ENCODE peak calls at places on chromosome 13, in five cellular contexts. W is esophagus muscularis mucosa; O is mucosa of descending colon; C is GM23248; E is CD4-positive, CD25-positive, alpha-beta regulatory T cell. H is an unnamed sample.

GRCh38 chr13:99985886-99986527 is 4.4 kb downstream of the ZIC2 start:
- DNase-seq in E (no peak), W (peak; percentile 29), O (no peak), C (no peak), H (no peak)

GRCh38 chr13:102597029-102598015 is 536 bp downstream of the TPP2 start:
- DNase-seq in E (peak; percentile 7), W (no peak), O (no peak), C (peak; percentile 52), H (peak; percentile 55)

GRCh38 chr13:38687246-38688229 is 661 bp downstream of the FREM2 start:
- DNase-seq in O (peak; percentile 26), E (no peak), C (peak; percentile 25), W (no peak), H (peak; percentile 54)

GRCh38 chr13:71580614-71581013 is 286.4 kb downstream of the DACH1 start:
- DNase-seq in W (no peak), C (no peak), O (no peak), E (no peak), H (no peak)

GRCh38 chr13:98492335-98493034 is 84.4 kb downstream of the STK24 start:
- DNase-seq in E (no peak), C (peak; percentile 57), O (no peak), W (no peak), H (no peak)

GRCh38 chr13:66415444-66415843 is 814.7 kb downstream of the PCDH9 start:
- DNase-seq in E (no peak), C (no peak), W (no peak), O (no peak), H (no peak)

GRCh38 chr13:49635599-49636433 is 7.5 kb downstream of the ARL11 start:
- DNase-seq in E (peak; percentile 21), W (no peak), O (no peak), C (no peak), H (no peak)

GRCh38 chr13:95915102-95915501 is 138.1 kb downstream of the UGGT2 start:
- DNase-seq in C (no peak), E (no peak), W (no peak), O (no peak), H (no peak)

GRCh38 chr13:74705438-74705837 is 571.2 kb upstream of the KLF12 start:
- DNase-seq in O (no peak), E (no peak), W (no peak), C (no peak), H (no peak)

DNA sequence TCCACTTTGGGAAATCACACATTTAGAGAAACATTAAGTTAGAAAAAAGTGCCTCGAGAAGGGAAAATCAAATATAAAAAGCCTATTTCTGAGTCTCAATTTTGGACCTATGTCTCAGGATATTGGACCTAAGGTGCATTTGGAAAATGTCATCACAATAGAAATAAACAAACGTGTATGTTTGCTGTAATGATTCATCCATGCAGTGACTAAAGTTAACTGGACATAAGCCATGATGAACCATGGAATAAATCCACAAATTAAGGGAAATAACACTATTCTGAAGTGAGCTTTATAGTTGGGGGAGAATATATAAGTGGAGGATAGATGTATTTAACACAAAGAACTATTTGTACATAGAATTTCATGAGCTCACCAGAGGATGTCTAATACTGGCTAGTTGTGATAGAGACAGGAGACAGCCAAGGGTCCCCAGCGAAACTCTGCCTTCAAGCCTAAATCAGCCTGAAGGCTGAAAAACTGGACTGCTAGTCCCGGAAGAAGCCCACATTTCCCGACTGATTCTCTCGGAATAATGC is 963.3 kb upstream of the SPRY2 start:
- DNase-seq in E (no peak), C (no peak), W (no peak), O (no peak), H (no peak)
- H3K9me3 ChIP-seq in E (no peaks in the 10 kb centered on the region), C (no peaks in the 10 kb centered on the region), W (no peaks in the 10 kb centered on the region), O (no peaks in the 10 kb centered on the region), H (no peaks in the 10 kb centered on the region)

DNA sequence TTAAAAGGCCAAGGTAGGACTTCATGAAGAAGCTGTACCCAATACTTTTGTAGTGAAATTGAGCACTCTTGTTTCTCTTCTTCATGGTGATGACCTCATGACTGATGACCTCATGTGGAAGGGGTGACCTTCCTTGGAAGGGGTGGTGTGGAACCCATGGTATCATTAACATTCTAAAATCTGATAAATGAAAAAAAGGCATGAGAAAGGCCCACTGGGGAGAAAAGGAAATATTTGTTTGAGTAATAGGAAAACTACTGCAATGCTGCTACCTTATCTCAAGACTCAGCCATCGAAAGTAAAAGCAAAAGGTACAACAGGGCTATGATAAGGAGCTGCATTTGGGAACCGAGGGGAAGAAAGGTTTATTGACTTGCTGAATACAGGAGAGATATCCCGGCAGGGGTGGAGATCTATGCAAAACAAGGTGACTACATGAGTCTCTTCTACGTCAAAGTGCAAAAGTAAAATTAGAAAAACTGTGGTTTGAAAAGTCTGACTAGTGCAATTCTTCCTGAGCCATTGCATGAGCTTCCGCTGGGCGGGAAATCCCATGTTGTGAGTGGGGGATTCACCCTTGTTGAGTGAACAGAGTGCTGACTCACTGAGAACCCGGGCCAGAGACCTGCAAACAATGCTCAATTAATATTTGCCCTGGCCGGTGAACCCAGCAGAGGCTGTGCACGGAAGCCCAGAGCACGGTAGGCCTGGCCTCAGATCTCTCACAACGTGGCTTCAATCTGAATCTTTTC is 138.9 kb upstream of the RFC3 start:
- DNase-seq in W (no peak), O (peak; percentile 52), C (peak; percentile 79), E (peak; percentile 26), H (peak; percentile 68)
- H3K4me3 ChIP-seq in W (no peak overlapping the region), O (no peak overlapping the region), C (no peak overlapping the region), E (peak overlapping the region; percentile 71), H (peak overlapping the region; percentile 34)

DNA sequence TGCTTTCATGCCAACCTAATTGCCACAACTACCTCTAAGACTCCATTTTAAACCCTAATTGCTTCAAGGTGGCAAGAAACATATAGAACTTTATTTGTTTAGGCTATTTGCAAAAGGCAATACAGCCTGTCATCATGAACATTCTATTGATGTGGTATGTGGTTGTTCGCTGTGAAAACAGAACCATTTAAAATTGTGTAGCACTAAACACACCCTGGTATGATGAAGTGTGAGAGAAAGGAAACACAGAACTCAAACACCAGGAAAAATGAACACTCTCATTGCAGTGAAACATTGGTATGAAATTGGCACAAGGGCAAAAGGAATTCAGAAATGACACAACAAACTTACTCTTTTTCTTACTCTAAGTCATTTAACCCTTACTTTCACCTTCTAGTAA is 530.9 kb downstream of the IRS2 start:
- DNase-seq in O (no peak), C (peak; percentile 13), W (no peak), E (no peak), H (no peak)
- H3K4me1 ChIP-seq in O (no peaks in the 10 kb centered on the region), C (peaks cover 39% of the 10 kb centered on the region), W (peaks cover 8% of the 10 kb centered on the region), E (no peaks in the 10 kb centered on the region), H (peaks cover 4% of the 10 kb centered on the region)

GRCh38 chr13:19185086-19185864 is 3.7 kb upstream of the TUBA3C start:
- DNase-seq in O (no peak), E (no peak), W (peak; percentile 85), C (no peak), H (no peak)
- H3K9me3 ChIP-seq in O (peaks cover 60% of the 10 kb centered on the region), E (no peaks in the 10 kb centered on the region), W (no peaks in the 10 kb centered on the region), C (no peaks in the 10 kb centered on the region), H (no peaks in the 10 kb centered on the region)

GRCh38 chr13:27455331-27455855 is 5.0 kb upstream of the MTIF3 start:
- DNase-seq in E (no peak), C (peak; percentile 16), W (no peak), O (no peak), H (no peak)
- H3K4me3 ChIP-seq in E (peak overlapping the region; percentile 87), C (peak overlapping the region; percentile 54), W (peak overlapping the region; percentile 41), O (no peak overlapping the region), H (peak overlapping the region; percentile 41)

GRCh38 chr13:112574476-112575294 is 13.3 kb downstream of the TUBGCP3 start:
- DNase-seq in E (no peak), C (no peak), O (no peak), W (peak; percentile 84), H (no peak)
- H3K4me1 ChIP-seq in E (peaks cover 14% of the 10 kb centered on the region), C (peaks cover 11% of the 10 kb centered on the region), O (no peaks in the 10 kb centered on the region), W (peaks cover 18% of the 10 kb centered on the region), H (peaks cover 39% of the 10 kb centered on the region)

GRCh38 chr13:78060966-78061365 is 142.3 kb upstream of the EDNRB start:
- DNase-seq in C (no peak), E (no peak), O (no peak), W (no peak), H (no peak)
- H3K9me3 ChIP-seq in C (no peaks in the 10 kb centered on the region), E (no peaks in the 10 kb centered on the region), O (peaks cover 10% of the 10 kb centered on the region), W (no peaks in the 10 kb centered on the region), H (peaks cover 6% of the 10 kb centered on the region)

DNA sequence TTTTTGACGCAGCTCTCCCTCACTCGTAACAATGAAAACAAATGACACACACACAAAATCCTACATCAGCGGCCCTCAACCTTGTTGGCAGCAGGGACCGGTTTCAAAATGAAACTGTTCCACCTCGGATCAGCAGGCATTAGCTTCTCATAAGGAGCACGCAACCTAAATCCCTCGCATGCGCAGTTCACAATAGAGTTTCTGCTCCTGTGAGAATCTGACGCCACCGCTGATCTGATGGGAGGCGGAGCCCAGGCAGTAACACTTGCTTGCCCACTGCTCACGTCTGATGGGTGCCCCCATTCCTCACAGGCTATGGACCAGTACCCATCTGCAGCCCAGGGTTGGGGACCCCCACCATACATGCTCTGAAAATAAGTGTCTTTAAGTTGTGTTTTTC is 43.4 kb downstream of the DHRS12 start:
- DNase-seq in W (no peak), O (no peak), C (no peak), E (no peak), H (no peak)
- H3K4me3 ChIP-seq in W (no peak overlapping the region), O (no peak overlapping the region), C (no peak overlapping the region), E (no peak overlapping the region), H (no peak overlapping the region)

GRCh38 chr13:46631184-46631542 is 78.2 kb downstream of the LRCH1 start:
- DNase-seq in W (no peak), C (no peak), E (no peak), O (no peak), H (no peak)

GRCh38 chr13:46629811-46630413 is 76.9 kb downstream of the LRCH1 start:
- DNase-seq in O (no peak), E (no peak), W (no peak), C (no peak), H (no peak)

GRCh38 chr13:46627462-46627861 is 74.5 kb downstream of the LRCH1 start:
- DNase-seq in C (no peak), E (no peak), O (no peak), W (no peak), H (no peak)

GRCh38 chr13:46630419-46631183 is 77.6 kb downstream of the LRCH1 start:
- DNase-seq in O (no peak), W (no peak), C (no peak), E (no peak), H (no peak)

DNA sequence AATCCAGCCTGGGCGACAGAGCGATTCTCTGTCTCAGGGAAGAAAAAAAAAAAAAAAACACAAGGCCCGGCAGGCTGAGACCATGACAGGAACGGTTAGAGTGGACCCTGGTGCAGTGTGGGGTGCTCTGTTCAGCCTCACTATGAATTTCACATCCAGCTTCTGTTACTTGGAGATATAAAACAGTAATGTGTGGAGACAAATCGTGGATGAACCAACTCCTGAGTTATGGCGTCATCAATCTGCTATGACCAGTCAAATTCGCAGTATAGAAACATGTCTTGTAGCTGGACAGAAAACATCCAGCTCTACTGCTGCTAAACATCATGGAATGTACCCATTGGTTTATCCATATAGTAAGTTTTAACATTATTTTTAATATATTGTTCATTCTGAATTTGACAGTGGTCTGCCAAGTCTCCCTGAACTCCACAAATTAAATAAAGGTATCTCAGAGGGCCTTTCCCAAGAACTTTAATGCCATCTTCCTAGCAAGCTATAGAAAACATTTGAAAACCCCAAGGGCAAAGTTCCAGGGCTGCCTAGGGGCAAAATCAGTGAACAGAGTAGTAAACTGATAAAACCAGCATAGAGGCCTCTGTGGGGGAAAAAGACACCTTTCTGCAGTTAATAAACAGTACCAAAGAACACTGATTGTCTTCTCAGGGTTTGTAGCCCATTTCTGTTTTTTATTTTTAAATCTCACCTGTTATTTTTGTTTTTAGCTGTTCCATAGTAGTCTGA is 75.8 kb downstream of the LRCH1 start:
- DNase-seq in O (no peak), C (no peak), W (no peak), E (no peak), H (no peak)
- H3K4me1 ChIP-seq in O (no peaks in the 10 kb centered on the region), C (peaks cover 11% of the 10 kb centered on the region), W (peaks cover 40% of the 10 kb centered on the region), E (peaks cover 8% of the 10 kb centered on the region), H (peaks cover 32% of the 10 kb centered on the region)

H was measured in lower lobe of right lung.